ENCODE peak calls at places on chromosomes 12 and 14, in four cellular contexts. H is left ventricle myocardium inferior, S is dorsolateral prefrontal cortex, G is cardiac muscle cell. W is an unnamed sample.

GRCh38 chr12:66164349-66164821 is 5.4 kb downstream of the TMBIM4 start:
- DNase-seq in H (no peak), S (no peak), G (no peak), W (no peak)

GRCh38 chr14:34098045-34098984 is 147.4 kb upstream of the EGLN3 start:
- DNase-seq in H (no peak), S (peak; percentile 32), G (peak; percentile 19), W (peak; percentile 69)

GRCh38 chr12:113700943-113701342 is 229.3 kb upstream of the LHX5 start:
- DNase-seq in H (no peak), S (no peak), G (no peak), W (no peak)

GRCh38 chr12:1794440-1795090 is 25.8 kb upstream of the LRTM2 start:
- DNase-seq in H (no peak), S (no peak), G (no peak), W (no peak)

GRCh38 chr12:89355243-89356068 is 3.2 kb upstream of the DUSP6 start:
- DNase-seq in H (no peak), S (no peak), G (no peak), W (no peak)

GRCh38 chr14:53850714-53851296 is 105.8 kb downstream of the BMP4 start:
- DNase-seq in H (no peak), S (no peak), G (no peak), W (no peak)

GRCh38 chr12:22481557-22482104 is 62.7 kb downstream of the C2CD5 start:
- DNase-seq in H (no peak), S (no peak), G (no peak), W (no peak)

GRCh38 chr14:101512396-101512695 is 48.9 kb upstream of the DIO3 start:
- DNase-seq in H (no peak), S (no peak), G (no peak), W (no peak)

GRCh38 chr14:91398707-91399106 is 18.9 kb downstream of the CCDC88C start:
- DNase-seq in H (no peak), S (no peak), G (no peak), W (no peak)

GRCh38 chr12:85016423-85016822 is 19.7 kb downstream of the TSPAN19 start:
- DNase-seq in H (no peak), S (no peak), G (no peak), W (no peak)

GRCh38 chr14:106442857-106443256 is 916.5 kb downstream of the TMEM121 start:
- DNase-seq in H (no peak), S (no peak), G (no peak), W (no peak)

GRCh38 chr12:119804011-119804641 is 73.0 kb downstream of the CIT start:
- DNase-seq in H (peak; percentile 35), S (peak; percentile 53), G (peak; percentile 87), W (no peak)

GRCh38 chr14:74302160-74302628 is 540 bp downstream of the ABCD4 start:
- DNase-seq in H (no peak), S (no peak), G (peak; percentile 44), W (peak; percentile 37)

GRCh38 chr14:83940253-83940652 is 1589.7 kb upstream of the FLRT2 start:
- DNase-seq in H (no peak), S (no peak), G (peak; percentile 17), W (no peak)

GRCh38 chr12:4432878-4433820 is 12.5 kb downstream of the FGF6 start:
- DNase-seq in H (no peak), S (no peak), G (no peak), W (no peak)

GRCh38 chr14:75647650-75648049 is 13.0 kb downstream of the ERG28 start:
- DNase-seq in H (no peak), S (no peak), G (no peak), W (no peak)

GRCh38 chr12:32249701-32250270 is 143.1 kb downstream of the BICD1 start:
- DNase-seq in H (no peak), S (no peak), G (no peak), W (peak; percentile 65)

GRCh38 chr14:101074124-101075024 is 170.9 kb upstream of the RTL1 start:
- DNase-seq in H (no peak), S (no peak), G (no peak), W (no peak)

GRCh38 chr12:102474438-102475064 is 5.8 kb downstream of the IGF1 start:
- DNase-seq in H (no peak), S (no peak), G (no peak), W (no peak)
- H3K4me3 ChIP-seq in H (no peak overlapping the region), S (no peak overlapping the region), G (no peak overlapping the region), W (no peak overlapping the region)

GRCh38 chr14:51501746-51502145 is 150.0 kb upstream of the FRMD6 start:
- DNase-seq in H (no peak), S (no peak), G (no peak), W (no peak)
- H3K4me3 ChIP-seq in H (no peak overlapping the region), S (no peak overlapping the region), G (no peak overlapping the region), W (no peak overlapping the region)

GRCh38 chr14:32934891-32935633 is 3.6 kb upstream of the NPAS3 start:
- DNase-seq in H (no peak), S (no peak), G (peak; percentile 40), W (peak; percentile 39)
- H3K4me3 ChIP-seq in H (peak overlapping the region; percentile 70), S (peak overlapping the region; percentile 72), G (peak overlapping the region; percentile 32), W (peak overlapping the region; percentile 36)

GRCh38 chr12:124520258-124520657 is 47.2 kb downstream of the NCOR2 start:
- DNase-seq in H (peak; percentile 45), S (no peak), G (no peak), W (no peak)

GRCh38 chr12:124516850-124517249 is 50.6 kb downstream of the NCOR2 start:
- DNase-seq in H (no peak), S (no peak), G (no peak), W (no peak)

GRCh38 chr12:124519741-124520140 is 47.7 kb downstream of the NCOR2 start:
- DNase-seq in H (no peak), S (no peak), G (no peak), W (no peak)

GRCh38 chr12:124517260-124518050 is 50.0 kb downstream of the NCOR2 start:
- DNase-seq in H (peak; percentile 81), S (no peak), G (no peak), W (no peak)

GRCh38 chr12:124518051-124518932 is 49.1 kb downstream of the NCOR2 start:
- DNase-seq in H (peak; percentile 99), S (peak; percentile 97), G (peak; percentile 95), W (peak; percentile 98)
- H3K4me3 ChIP-seq in H (peak overlapping the region; percentile 69), S (peak overlapping the region; percentile 67), G (no peak overlapping the region), W (peak overlapping the region; percentile 20)